ENCODE peak calls at places on chromosomes 12 and 14, in nine cellular contexts. One of them, this sample, is unnamed.

GRCh38 chr14:78075610-78076277 is 94.4 kb upstream of the NRXN3 start:
- DNase-seq in thyroid gland: no peak
- DNase-seq in HuH-7: no peak
- DNase-seq in CD4-positive, CD25-positive, alpha-beta regulatory T cell: no peak
- DNase-seq in stimulated activated CD4-positive, alpha-beta T cell treated with anti-CD3 and anti-CD28 coated beads, Interleukin-4, amount 100 ng/mL, for 48 hours: no peak
- DNase-seq in endodermal cell: peak; percentile 27
- DNase-seq in left cardiac atrium: no peak
- DNase-seq in erythroblast: no peak
- DNase-seq in heart right ventricle: peak; percentile 16
- DNase-seq in this sample: no peak

GRCh38 chr12:57844725-57845477 is 1.6 kb downstream of the CTDSP2 start:
- DNase-seq in thyroid gland: peak; percentile 81
- DNase-seq in HuH-7: peak; percentile 81
- DNase-seq in CD4-positive, CD25-positive, alpha-beta regulatory T cell: no peak
- DNase-seq in stimulated activated CD4-positive, alpha-beta T cell treated with anti-CD3 and anti-CD28 coated beads, Interleukin-4, amount 100 ng/mL, for 48 hours: no peak
- DNase-seq in endodermal cell: peak; percentile 91
- DNase-seq in left cardiac atrium: peak; percentile 82
- DNase-seq in erythroblast: peak; percentile 60
- DNase-seq in heart right ventricle: peak; percentile 77
- DNase-seq in this sample: peak; percentile 58

GRCh38 chr12:14825256-14825655 is 11.3 kb upstream of the SMCO3 start:
- DNase-seq in thyroid gland: no peak
- DNase-seq in HuH-7: no peak
- DNase-seq in CD4-positive, CD25-positive, alpha-beta regulatory T cell: no peak
- DNase-seq in stimulated activated CD4-positive, alpha-beta T cell treated with anti-CD3 and anti-CD28 coated beads, Interleukin-4, amount 100 ng/mL, for 48 hours: no peak
- DNase-seq in endodermal cell: no peak
- DNase-seq in left cardiac atrium: no peak
- DNase-seq in erythroblast: no peak
- DNase-seq in heart right ventricle: no peak
- DNase-seq in this sample: no peak

GRCh38 chr14:91613459-91614145 is 103.5 kb upstream of the PPP4R3A start:
- DNase-seq in thyroid gland: no peak
- DNase-seq in HuH-7: no peak
- DNase-seq in CD4-positive, CD25-positive, alpha-beta regulatory T cell: no peak
- DNase-seq in stimulated activated CD4-positive, alpha-beta T cell treated with anti-CD3 and anti-CD28 coated beads, Interleukin-4, amount 100 ng/mL, for 48 hours: no peak
- DNase-seq in endodermal cell: no peak
- DNase-seq in left cardiac atrium: no peak
- DNase-seq in erythroblast: peak; percentile 41
- DNase-seq in heart right ventricle: no peak
- DNase-seq in this sample: no peak

GRCh38 chr14:101072945-101073597 is 169.5 kb upstream of the RTL1 start:
- DNase-seq in thyroid gland: no peak
- DNase-seq in HuH-7: peak; percentile 79
- DNase-seq in CD4-positive, CD25-positive, alpha-beta regulatory T cell: no peak
- DNase-seq in stimulated activated CD4-positive, alpha-beta T cell treated with anti-CD3 and anti-CD28 coated beads, Interleukin-4, amount 100 ng/mL, for 48 hours: no peak
- DNase-seq in endodermal cell: peak; percentile 90
- DNase-seq in left cardiac atrium: no peak
- DNase-seq in erythroblast: peak; percentile 34
- DNase-seq in heart right ventricle: no peak
- DNase-seq in this sample: peak; percentile 97

GRCh38 chr12:79883216-79883615 is 51.7 kb downstream of the PPP1R12A start:
- DNase-seq in thyroid gland: no peak
- DNase-seq in HuH-7: no peak
- DNase-seq in CD4-positive, CD25-positive, alpha-beta regulatory T cell: no peak
- DNase-seq in stimulated activated CD4-positive, alpha-beta T cell treated with anti-CD3 and anti-CD28 coated beads, Interleukin-4, amount 100 ng/mL, for 48 hours: no peak
- DNase-seq in endodermal cell: no peak
- DNase-seq in left cardiac atrium: no peak
- DNase-seq in erythroblast: no peak
- DNase-seq in heart right ventricle: no peak
- DNase-seq in this sample: no peak

GRCh38 chr12:89156324-89156723 is 196.0 kb downstream of the DUSP6 start:
- DNase-seq in thyroid gland: no peak
- DNase-seq in HuH-7: no peak
- DNase-seq in CD4-positive, CD25-positive, alpha-beta regulatory T cell: no peak
- DNase-seq in stimulated activated CD4-positive, alpha-beta T cell treated with anti-CD3 and anti-CD28 coated beads, Interleukin-4, amount 100 ng/mL, for 48 hours: no peak
- DNase-seq in endodermal cell: no peak
- DNase-seq in left cardiac atrium: no peak
- DNase-seq in erythroblast: no peak
- DNase-seq in heart right ventricle: no peak
- DNase-seq in this sample: no peak

GRCh38 chr12:43309845-43310405 is 242.1 kb downstream of the ADAMTS20 start:
- DNase-seq in thyroid gland: no peak
- DNase-seq in HuH-7: no peak
- DNase-seq in CD4-positive, CD25-positive, alpha-beta regulatory T cell: no peak
- DNase-seq in stimulated activated CD4-positive, alpha-beta T cell treated with anti-CD3 and anti-CD28 coated beads, Interleukin-4, amount 100 ng/mL, for 48 hours: no peak
- DNase-seq in endodermal cell: no peak
- DNase-seq in left cardiac atrium: no peak
- DNase-seq in erythroblast: no peak
- DNase-seq in heart right ventricle: no peak
- DNase-seq in this sample: peak; percentile 33

GRCh38 chr14:94019329-94019728 is 6.8 kb upstream of the OTUB2 start:
- DNase-seq in thyroid gland: no peak
- DNase-seq in HuH-7: no peak
- DNase-seq in CD4-positive, CD25-positive, alpha-beta regulatory T cell: no peak
- DNase-seq in stimulated activated CD4-positive, alpha-beta T cell treated with anti-CD3 and anti-CD28 coated beads, Interleukin-4, amount 100 ng/mL, for 48 hours: no peak
- DNase-seq in endodermal cell: no peak
- DNase-seq in left cardiac atrium: no peak
- DNase-seq in erythroblast: no peak
- DNase-seq in heart right ventricle: no peak
- DNase-seq in this sample: no peak

GRCh38 chr14:67436006-67436866 is 24.3 kb upstream of the PLEK2 start:
- DNase-seq in thyroid gland: peak; percentile 71
- DNase-seq in HuH-7: peak; percentile 24
- DNase-seq in CD4-positive, CD25-positive, alpha-beta regulatory T cell: no peak
- DNase-seq in stimulated activated CD4-positive, alpha-beta T cell treated with anti-CD3 and anti-CD28 coated beads, Interleukin-4, amount 100 ng/mL, for 48 hours: no peak
- DNase-seq in endodermal cell: peak; percentile 78
- DNase-seq in left cardiac atrium: no peak
- DNase-seq in erythroblast: peak; percentile 23
- DNase-seq in heart right ventricle: no peak
- DNase-seq in this sample: no peak

GRCh38 chr12:1847411-1847810 is 27.0 kb downstream of the LRTM2 start:
- DNase-seq in thyroid gland: no peak
- DNase-seq in HuH-7: no peak
- DNase-seq in CD4-positive, CD25-positive, alpha-beta regulatory T cell: no peak
- DNase-seq in stimulated activated CD4-positive, alpha-beta T cell treated with anti-CD3 and anti-CD28 coated beads, Interleukin-4, amount 100 ng/mL, for 48 hours: no peak
- DNase-seq in endodermal cell: peak; percentile 38
- DNase-seq in left cardiac atrium: no peak
- DNase-seq in erythroblast: no peak
- DNase-seq in heart right ventricle: no peak
- DNase-seq in this sample: no peak

GRCh38 chr14:56422703-56423213 is 156.8 kb upstream of the TMEM260 start:
- DNase-seq in thyroid gland: peak; percentile 77
- DNase-seq in HuH-7: peak; percentile 29
- DNase-seq in CD4-positive, CD25-positive, alpha-beta regulatory T cell: peak; percentile 21
- DNase-seq in stimulated activated CD4-positive, alpha-beta T cell treated with anti-CD3 and anti-CD28 coated beads, Interleukin-4, amount 100 ng/mL, for 48 hours: no peak
- DNase-seq in endodermal cell: peak; percentile 66
- DNase-seq in left cardiac atrium: peak; percentile 52
- DNase-seq in erythroblast: peak; percentile 36
- DNase-seq in heart right ventricle: peak; percentile 61
- DNase-seq in this sample: peak; percentile 84

GRCh38 chr12:26791328-26791791 is 41.6 kb downstream of the ITPR2 start:
- DNase-seq in thyroid gland: no peak
- DNase-seq in HuH-7: no peak
- DNase-seq in CD4-positive, CD25-positive, alpha-beta regulatory T cell: no peak
- DNase-seq in stimulated activated CD4-positive, alpha-beta T cell treated with anti-CD3 and anti-CD28 coated beads, Interleukin-4, amount 100 ng/mL, for 48 hours: no peak
- DNase-seq in endodermal cell: no peak
- DNase-seq in left cardiac atrium: no peak
- DNase-seq in erythroblast: no peak
- DNase-seq in heart right ventricle: no peak
- DNase-seq in this sample: no peak

GRCh38 chr14:38409081-38409705 is 153.3 kb upstream of the CLEC14A start:
- DNase-seq in thyroid gland: no peak
- DNase-seq in HuH-7: no peak
- DNase-seq in CD4-positive, CD25-positive, alpha-beta regulatory T cell: no peak
- DNase-seq in stimulated activated CD4-positive, alpha-beta T cell treated with anti-CD3 and anti-CD28 coated beads, Interleukin-4, amount 100 ng/mL, for 48 hours: no peak
- DNase-seq in endodermal cell: no peak
- DNase-seq in left cardiac atrium: no peak
- DNase-seq in erythroblast: no peak
- DNase-seq in heart right ventricle: no peak
- DNase-seq in this sample: no peak

This sample was measured in HTR-8/SVneo.